ENCODE peak calls at places on chromosomes 12 and 14, in seven cellular contexts. One of them, this sample, is unnamed.
A peak's percentile ranks its signal among the peaks of the same experiment; 100 is the strongest.

GRCh38 chr12:53824001-53824716 is 72.4 kb upstream of the CISTR start:
- DNase-seq in A172: no peak
- DNase-seq in iPS-NIHi11: no peak
- DNase-seq in ureter: no peak
- DNase-seq in GM03348: no peak
- DNase-seq in right lobe of liver: no peak
- DNase-seq in suprapubic skin: no peak
- DNase-seq in this sample: no peak

GRCh38 chr12:44812062-44812461 is 64.1 kb downstream of the NELL2 start:
- DNase-seq in suprapubic skin: no peak
- DNase-seq in GM03348: no peak
- DNase-seq in ureter: no peak
- DNase-seq in right lobe of liver: no peak
- DNase-seq in iPS-NIHi11: no peak
- DNase-seq in A172: no peak
- DNase-seq in this sample: no peak

GRCh38 chr12:127070512-127071157 is 1196.3 kb upstream of the TMEM132C start:
- DNase-seq in ureter: no peak
- DNase-seq in right lobe of liver: no peak
- DNase-seq in GM03348: no peak
- DNase-seq in iPS-NIHi11: no peak
- DNase-seq in suprapubic skin: no peak
- DNase-seq in A172: no peak
- DNase-seq in this sample: no peak

GRCh38 chr12:1576410-1577240 is 17.8 kb downstream of the FBXL14 start:
- DNase-seq in suprapubic skin: no peak
- DNase-seq in iPS-NIHi11: no peak
- DNase-seq in GM03348: peak; percentile 59
- DNase-seq in ureter: peak; percentile 77
- DNase-seq in right lobe of liver: no peak
- DNase-seq in A172: peak; percentile 42
- DNase-seq in this sample: no peak

GRCh38 chr14:83164016-83164415 is 1630.4 kb upstream of the SEL1L start:
- DNase-seq in ureter: no peak
- DNase-seq in GM03348: peak; percentile 42
- DNase-seq in suprapubic skin: no peak
- DNase-seq in right lobe of liver: no peak
- DNase-seq in iPS-NIHi11: no peak
- DNase-seq in A172: peak; percentile 57
- DNase-seq in this sample: peak; percentile 25

GRCh38 chr12:103735291-103735690 is 105.7 kb downstream of the NT5DC3 start:
- DNase-seq in A172: no peak
- DNase-seq in GM03348: no peak
- DNase-seq in suprapubic skin: no peak
- DNase-seq in ureter: no peak
- DNase-seq in right lobe of liver: no peak
- DNase-seq in iPS-NIHi11: no peak
- DNase-seq in this sample: no peak

GRCh38 chr12:14896477-14897184 is 11.0 kb upstream of the MGP start:
- DNase-seq in right lobe of liver: no peak
- DNase-seq in A172: peak; percentile 4
- DNase-seq in iPS-NIHi11: no peak
- DNase-seq in ureter: no peak
- DNase-seq in GM03348: peak; percentile 18
- DNase-seq in suprapubic skin: no peak
- DNase-seq in this sample: no peak

GRCh38 chr14:99896371-99896770 is 103.2 kb downstream of the EML1 start:
- DNase-seq in suprapubic skin: no peak
- DNase-seq in A172: no peak
- DNase-seq in right lobe of liver: no peak
- DNase-seq in GM03348: no peak
- DNase-seq in ureter: no peak
- DNase-seq in iPS-NIHi11: no peak
- DNase-seq in this sample: no peak

GRCh38 chr12:119088917-119089667 is 89.6 kb upstream of the HSPB8 start:
- DNase-seq in iPS-NIHi11: peak; percentile 86
- DNase-seq in right lobe of liver: no peak
- DNase-seq in ureter: no peak
- DNase-seq in GM03348: no peak
- DNase-seq in A172: no peak
- DNase-seq in suprapubic skin: no peak
- DNase-seq in this sample: no peak

GRCh38 chr14:26008290-26008689 is 589.5 kb downstream of the NOVA1 start:
- DNase-seq in suprapubic skin: no peak
- DNase-seq in ureter: no peak
- DNase-seq in GM03348: no peak
- DNase-seq in right lobe of liver: no peak
- DNase-seq in A172: no peak
- DNase-seq in iPS-NIHi11: peak; percentile 41
- DNase-seq in this sample: no peak

GRCh38 chr14:49550284-49551184 is 35.6 kb downstream of the RPS29 start:
- DNase-seq in suprapubic skin: no peak
- DNase-seq in A172: no peak
- DNase-seq in iPS-NIHi11: peak; percentile 24
- DNase-seq in right lobe of liver: no peak
- DNase-seq in ureter: no peak
- DNase-seq in GM03348: peak; percentile 24
- DNase-seq in this sample: no peak

GRCh38 chr14:24851837-24852236 is 198.1 kb downstream of the STXBP6 start:
- DNase-seq in GM03348: no peak
- DNase-seq in iPS-NIHi11: no peak
- DNase-seq in suprapubic skin: no peak
- DNase-seq in A172: no peak
- DNase-seq in ureter: no peak
- DNase-seq in right lobe of liver: no peak
- DNase-seq in this sample: no peak

GRCh38 chr14:59664741-59665140 is 88.1 kb upstream of the CCDC175 start:
- DNase-seq in ureter: no peak
- DNase-seq in GM03348: no peak
- DNase-seq in A172: no peak
- DNase-seq in right lobe of liver: no peak
- DNase-seq in iPS-NIHi11: no peak
- DNase-seq in suprapubic skin: no peak
- DNase-seq in this sample: no peak

GRCh38 chr14:36254020-36254614 is 66.3 kb downstream of the MBIP start:
- DNase-seq in iPS-NIHi11: peak; percentile 30
- DNase-seq in GM03348: peak; percentile 20
- DNase-seq in ureter: no peak
- DNase-seq in right lobe of liver: no peak
- DNase-seq in suprapubic skin: no peak
- DNase-seq in A172: no peak
- DNase-seq in this sample: peak; percentile 36

GRCh38 chr14:85501751-85502150 is 28.2 kb upstream of the FLRT2 start:
- DNase-seq in A172: no peak
- DNase-seq in GM03348: no peak
- DNase-seq in ureter: no peak
- DNase-seq in iPS-NIHi11: no peak
- DNase-seq in suprapubic skin: no peak
- DNase-seq in right lobe of liver: no peak
- DNase-seq in this sample: no peak

GRCh38 chr12:110426300-110426910 is 22.9 kb upstream of the ANAPC7 start:
- DNase-seq in right lobe of liver: no peak
- DNase-seq in suprapubic skin: no peak
- DNase-seq in ureter: no peak
- DNase-seq in GM03348: no peak
- DNase-seq in A172: no peak
- DNase-seq in iPS-NIHi11: no peak
- DNase-seq in this sample: no peak

GRCh38 chr12:4370265-4370664 is 9.2 kb downstream of the FGF23 start:
- DNase-seq in suprapubic skin: no peak
- DNase-seq in GM03348: no peak
- DNase-seq in ureter: no peak
- DNase-seq in iPS-NIHi11: no peak
- DNase-seq in A172: no peak
- DNase-seq in right lobe of liver: peak; percentile 26
- DNase-seq in this sample: no peak

GRCh38 chr12:130809791-130810190 is 29.3 kb downstream of the STX2 start:
- DNase-seq in GM03348: no peak
- DNase-seq in A172: no peak
- DNase-seq in suprapubic skin: no peak
- DNase-seq in iPS-NIHi11: no peak
- DNase-seq in ureter: no peak
- DNase-seq in right lobe of liver: no peak
- DNase-seq in this sample: no peak

GRCh38 chr12:5294274-5294673 is 137.6 kb upstream of the NTF3 start:
- DNase-seq in iPS-NIHi11: no peak
- DNase-seq in right lobe of liver: no peak
- DNase-seq in GM03348: no peak
- DNase-seq in A172: no peak
- DNase-seq in ureter: no peak
- DNase-seq in suprapubic skin: no peak
- DNase-seq in this sample: no peak

GRCh38 chr12:76551482-76551888 is 8.1 kb downstream of the OSBPL8 start:
- DNase-seq in ureter: no peak
- DNase-seq in suprapubic skin: no peak
- DNase-seq in right lobe of liver: no peak
- DNase-seq in A172: no peak
- DNase-seq in GM03348: no peak
- DNase-seq in iPS-NIHi11: no peak
- DNase-seq in this sample: no peak

GRCh38 chr12:108193922-108194321 is 64.8 kb downstream of the WSCD2 start:
- DNase-seq in GM03348: peak; percentile 54
- DNase-seq in suprapubic skin: no peak
- DNase-seq in right lobe of liver: no peak
- DNase-seq in ureter: no peak
- DNase-seq in A172: no peak
- DNase-seq in iPS-NIHi11: peak; percentile 79
- DNase-seq in this sample: peak; percentile 41

GRCh38 chr14:69183735-69184134 is 7.6 kb upstream of the EXD2 start:
- DNase-seq in suprapubic skin: no peak
- DNase-seq in GM03348: no peak
- DNase-seq in ureter: no peak
- DNase-seq in iPS-NIHi11: peak; percentile 60
- DNase-seq in A172: no peak
- DNase-seq in right lobe of liver: no peak
- DNase-seq in this sample: no peak

GRCh38 chr12:24561882-24562760 is 386.8 kb downstream of the BCAT1 start:
- DNase-seq in GM03348: peak; percentile 57
- DNase-seq in iPS-NIHi11: peak; percentile 84
- DNase-seq in ureter: peak; percentile 65
- DNase-seq in right lobe of liver: peak; percentile 59
- DNase-seq in suprapubic skin: peak; percentile 78
- DNase-seq in A172: no peak
- DNase-seq in this sample: peak; percentile 81